ENCODE peak calls at places on chromosomes 1 and 21, in eight cellular contexts. D, C, E, I, B, U, F and T are unnamed samples.

GRCh38 chr1:33852711-33853110 is 11.2 kb upstream of the HMGB4 start:
- DNase-seq in F (no peak), E (no peak), U (no peak), I (peak; percentile 86), D (no peak), C (no peak), B (no peak), T (no peak)

GRCh38 chr1:7962636-7963377 is 1.3 kb downstream of the PARK7 start:
- DNase-seq in I (peak; percentile 37), F (no peak), E (no peak), B (no peak), U (no peak), C (no peak), D (no peak), T (no peak)

GRCh38 chr1:182666736-182667135 is 17.7 kb downstream of the RGS8 start:
- DNase-seq in D (no peak), E (peak; percentile 43), I (no peak), B (peak; percentile 5), C (no peak), F (no peak), U (no peak), T (peak; percentile 61)

GRCh38 chr1:3634059-3634800 is 9.4 kb downstream of the TPRG1L start:
- DNase-seq in D (no peak), U (no peak), C (no peak), B (no peak), E (no peak), F (no peak), I (no peak), T (no peak)

GRCh38 chr1:150619576-150620509 is 9.6 kb downstream of the ENSA start:
- DNase-seq in C (no peak), I (peak; percentile 92), D (peak; percentile 42), F (peak; percentile 54), E (no peak), B (peak; percentile 79), U (peak; percentile 54), T (no peak)

GRCh38 chr1:243716901-243717300 is 133.1 kb downstream of the AKT3 start:
- DNase-seq in B (no peak), C (no peak), E (no peak), I (peak; percentile 50), F (no peak), D (no peak), U (no peak), T (no peak)

GRCh38 chr1:150127868-150128267 is 21.8 kb upstream of the PLEKHO1 start:
- DNase-seq in F (no peak), D (no peak), I (peak; percentile 36), U (no peak), B (no peak), C (no peak), E (no peak), T (no peak)

GRCh38 chr1:112397051-112397471 is 1.0 kb downstream of the CTTNBP2NL start:
- DNase-seq in U (no peak), F (no peak), D (no peak), E (no peak), I (peak; percentile 39), B (no peak), C (no peak), T (no peak)

GRCh38 chr1:221742555-221743415 is 896 bp upstream of the DUSP10 start:
- DNase-seq in I (peak; percentile 89), E (peak; percentile 83), D (peak; percentile 93), B (peak; percentile 65), U (peak; percentile 87), F (peak; percentile 92), C (peak; percentile 75), T (peak; percentile 93)

GRCh38 chr1:116825735-116826438 is 71.7 kb downstream of the CD2 start:
- DNase-seq in C (no peak), F (no peak), B (peak; percentile 54), U (no peak), I (no peak), E (no peak), D (peak; percentile 46), T (peak; percentile 58)

GRCh38 chr1:96387785-96388184 is 333.8 kb upstream of the PTBP2 start:
- DNase-seq in D (no peak), U (no peak), F (no peak), C (no peak), B (no peak), I (no peak), E (no peak), T (no peak)

GRCh38 chr21:15669247-15669646 is 60.5 kb upstream of the USP25 start:
- DNase-seq in I (peak; percentile 56), B (peak; percentile 47), D (no peak), F (no peak), U (no peak), E (no peak), C (no peak), T (peak; percentile 45)

GRCh38 chr1:111672338-111672737 is 52.7 kb downstream of the RAP1A start:
- DNase-seq in F (no peak), E (no peak), I (peak; percentile 58), C (no peak), B (no peak), U (no peak), D (no peak), T (no peak)

GRCh38 chr21:37873655-37874054 is 42.6 kb downstream of the KCNJ6 start:
- DNase-seq in E (no peak), I (peak; percentile 33), U (no peak), B (no peak), D (no peak), F (no peak), C (no peak), T (peak; percentile 39)

GRCh38 chr1:42686418-42686817 is 4.2 kb downstream of the YBX1 start:
- DNase-seq in I (no peak), E (no peak), D (no peak), U (no peak), F (no peak), C (no peak), B (no peak), T (no peak)
- H3K4me1 ChIP-seq in I (peaks cover 53% of the 10 kb centered on the region), E (peaks cover 31% of the 10 kb centered on the region), D (peaks cover 47% of the 10 kb centered on the region), U (peaks cover 32% of the 10 kb centered on the region), F (peaks cover 79% of the 10 kb centered on the region), C (peaks cover 34% of the 10 kb centered on the region), B (peaks cover 6% of the 10 kb centered on the region), T (peaks cover 25% of the 10 kb centered on the region)

GRCh38 chr21:9758888-9759287 is 762.5 kb upstream of the TPTE start:
- DNase-seq in C (no peak), U (no peak), B (no peak), I (no peak), D (no peak), F (no peak), E (no peak), T (no peak)
- H3K9me3 ChIP-seq in C (peaks cover 5% of the 10 kb centered on the region), U (no peaks in the 10 kb centered on the region), B (peaks cover 19% of the 10 kb centered on the region), I (peaks cover 10% of the 10 kb centered on the region), D (peaks cover 5% of the 10 kb centered on the region), F (no peaks in the 10 kb centered on the region), E (peaks cover 79% of the 10 kb centered on the region), T (peaks cover 93% of the 10 kb centered on the region)

GRCh38 chr1:201719812-201720521 is 109.0 kb upstream of the IPO9 start:
- DNase-seq in E (peak; percentile 78), D (peak; percentile 75), I (peak; percentile 90), C (no peak), B (peak; percentile 97), U (no peak), F (no peak), T (peak; percentile 79)

GRCh38 chr1:201717286-201717685 is 111.7 kb upstream of the IPO9 start:
- DNase-seq in U (no peak), F (no peak), D (no peak), E (no peak), C (no peak), B (no peak), I (no peak), T (no peak)

GRCh38 chr1:201716742-201717135 is 112.2 kb upstream of the IPO9 start:
- DNase-seq in U (no peak), E (no peak), D (no peak), B (no peak), F (no peak), C (no peak), I (no peak), T (no peak)

GRCh38 chr1:201720522-201720844 is 108.5 kb upstream of the IPO9 start:
- DNase-seq in I (no peak), F (no peak), U (no peak), B (no peak), C (no peak), E (no peak), D (no peak), T (no peak)

DNA sequence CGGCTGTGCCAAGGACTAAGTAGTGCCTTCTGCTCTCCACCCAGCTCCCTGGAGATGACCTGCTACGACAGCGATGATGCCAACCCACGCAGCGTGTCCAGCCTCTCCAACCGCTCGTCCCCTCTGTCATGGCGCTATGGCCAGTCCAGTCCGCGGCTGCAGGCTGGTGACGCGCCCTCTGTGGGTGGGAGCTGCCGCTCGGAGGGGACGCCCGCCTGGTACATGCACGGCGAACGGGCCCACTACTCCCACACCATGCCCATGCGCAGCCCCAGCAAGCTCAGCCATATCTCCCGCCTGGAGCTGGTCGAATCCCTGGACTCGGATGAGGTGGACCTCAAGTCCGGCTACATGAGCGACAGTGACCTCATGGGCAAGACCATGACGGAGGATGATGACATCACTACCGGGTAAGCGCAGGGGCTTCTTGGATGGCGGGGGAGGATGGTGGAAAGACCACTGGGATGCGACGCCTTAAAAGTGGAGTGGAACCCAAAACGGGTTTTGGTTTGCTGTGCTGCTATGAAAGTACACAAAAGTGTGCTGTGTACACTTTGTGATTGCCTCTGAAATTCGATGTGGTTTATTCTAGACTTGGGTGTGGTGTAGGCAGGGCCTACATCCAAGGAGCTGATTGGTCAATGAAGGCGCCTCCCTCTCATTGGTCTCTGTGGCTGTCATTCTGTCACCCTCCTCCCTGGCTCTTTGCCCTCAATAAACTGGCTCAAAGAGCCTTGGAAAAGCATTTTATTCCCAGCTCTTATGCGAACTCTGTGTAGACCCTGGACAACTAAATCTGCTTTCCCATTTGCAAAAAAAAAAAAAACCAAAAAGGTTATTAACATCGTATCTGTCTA is 110.4 kb upstream of the IPO9 start:
- DNase-seq in B (no peak), U (no peak), C (no peak), E (no peak), F (no peak), D (no peak), I (no peak), T (no peak)
- H3K4me1 ChIP-seq in B (peaks cover 41% of the 10 kb centered on the region), U (no peaks in the 10 kb centered on the region), C (no peaks in the 10 kb centered on the region), E (peaks cover 46% of the 10 kb centered on the region), F (peaks cover 28% of the 10 kb centered on the region), D (peaks cover 58% of the 10 kb centered on the region), I (peaks cover 73% of the 10 kb centered on the region), T (peaks cover 18% of the 10 kb centered on the region)

GRCh38 chr1:205442051-205442721 is 13.7 kb downstream of the BLACAT1 start:
- DNase-seq in B (no peak), E (peak; percentile 82), D (no peak), U (no peak), C (no peak), F (no peak), I (no peak), T (peak; percentile 68)
- H3K9me3 ChIP-seq in B (no peaks in the 10 kb centered on the region), E (no peaks in the 10 kb centered on the region), D (no peaks in the 10 kb centered on the region), U (no peaks in the 10 kb centered on the region), C (no peaks in the 10 kb centered on the region), F (no peaks in the 10 kb centered on the region), I (no peaks in the 10 kb centered on the region), T (no peaks in the 10 kb centered on the region)

GRCh38 chr1:28744184-28744583 is 7.4 kb downstream of the YTHDF2 start:
- DNase-seq in I (no peak), C (no peak), B (no peak), E (no peak), F (no peak), D (no peak), U (no peak), T (no peak)
- H3K4me1 ChIP-seq in I (peaks cover 13% of the 10 kb centered on the region), C (peaks cover 25% of the 10 kb centered on the region), B (peaks cover 7% of the 10 kb centered on the region), E (peaks cover 14% of the 10 kb centered on the region), F (peaks cover 74% of the 10 kb centered on the region), D (peaks cover 38% of the 10 kb centered on the region), U (peaks cover 21% of the 10 kb centered on the region), T (no peaks in the 10 kb centered on the region)